ENCODE peak calls at places on chromosomes 12 and 14, in six cellular contexts. One of them, this sample, is unnamed.

GRCh38 chr14:50339178-50339804 is 27.2 kb downstream of the DMAC2L start:
- DNase-seq in non-pigmented ciliary epithelial cell: no peak
- DNase-seq in aorta: no peak
- DNase-seq in DMS 273 treated with DMSO at 0.1 percent for 48 hours: no peak
- DNase-seq in activated T-cell treated with anti-CD3 and anti-CD28 coated beads, Interleukin-2, amount 50 U/mL, for 1 hour: no peak
- DNase-seq in hypothalamus: no peak
- DNase-seq in this sample: no peak

GRCh38 chr12:48781750-48782456 is 7.0 kb downstream of the ADCY6 start:
- DNase-seq in non-pigmented ciliary epithelial cell: no peak
- DNase-seq in aorta: no peak
- DNase-seq in DMS 273 treated with DMSO at 0.1 percent for 48 hours: no peak
- DNase-seq in activated T-cell treated with anti-CD3 and anti-CD28 coated beads, Interleukin-2, amount 50 U/mL, for 1 hour: no peak
- DNase-seq in hypothalamus: no peak
- DNase-seq in this sample: no peak

GRCh38 chr12:132000286-132000872 is 50.6 kb downstream of the EP400 start:
- DNase-seq in non-pigmented ciliary epithelial cell: no peak
- DNase-seq in aorta: no peak
- DNase-seq in DMS 273 treated with DMSO at 0.1 percent for 48 hours: no peak
- DNase-seq in activated T-cell treated with anti-CD3 and anti-CD28 coated beads, Interleukin-2, amount 50 U/mL, for 1 hour: no peak
- DNase-seq in hypothalamus: no peak
- DNase-seq in this sample: no peak

GRCh38 chr12:13661005-13661887 is 320.2 kb downstream of the GRIN2B start:
- DNase-seq in non-pigmented ciliary epithelial cell: peak; percentile 11
- DNase-seq in aorta: peak; percentile 51
- DNase-seq in DMS 273 treated with DMSO at 0.1 percent for 48 hours: peak; percentile 1
- DNase-seq in activated T-cell treated with anti-CD3 and anti-CD28 coated beads, Interleukin-2, amount 50 U/mL, for 1 hour: no peak
- DNase-seq in hypothalamus: peak; percentile 9
- DNase-seq in this sample: peak; percentile 33

GRCh38 chr12:188910-189621 is 24.9 kb downstream of the SLC6A12 start:
- DNase-seq in non-pigmented ciliary epithelial cell: no peak
- DNase-seq in aorta: peak; percentile 61
- DNase-seq in DMS 273 treated with DMSO at 0.1 percent for 48 hours: no peak
- DNase-seq in activated T-cell treated with anti-CD3 and anti-CD28 coated beads, Interleukin-2, amount 50 U/mL, for 1 hour: peak; percentile 30
- DNase-seq in hypothalamus: peak; percentile 50
- DNase-seq in this sample: peak; percentile 86

GRCh38 chr12:117165342-117165741 is 24.9 kb downstream of the FBXO21 start:
- DNase-seq in non-pigmented ciliary epithelial cell: no peak
- DNase-seq in aorta: no peak
- DNase-seq in DMS 273 treated with DMSO at 0.1 percent for 48 hours: no peak
- DNase-seq in activated T-cell treated with anti-CD3 and anti-CD28 coated beads, Interleukin-2, amount 50 U/mL, for 1 hour: no peak
- DNase-seq in hypothalamus: no peak
- DNase-seq in this sample: no peak

GRCh38 chr14:95545769-95546168 is 10.9 kb downstream of the GLRX5 start:
- DNase-seq in non-pigmented ciliary epithelial cell: peak; percentile 84
- DNase-seq in aorta: no peak
- DNase-seq in DMS 273 treated with DMSO at 0.1 percent for 48 hours: no peak
- DNase-seq in activated T-cell treated with anti-CD3 and anti-CD28 coated beads, Interleukin-2, amount 50 U/mL, for 1 hour: no peak
- DNase-seq in hypothalamus: no peak
- DNase-seq in this sample: no peak

GRCh38 chr12:53952871-53953734 is 1.6 kb upstream of the HOXC12 start:
- DNase-seq in non-pigmented ciliary epithelial cell: no peak
- DNase-seq in aorta: no peak
- DNase-seq in DMS 273 treated with DMSO at 0.1 percent for 48 hours: no peak
- DNase-seq in activated T-cell treated with anti-CD3 and anti-CD28 coated beads, Interleukin-2, amount 50 U/mL, for 1 hour: no peak
- DNase-seq in hypothalamus: no peak
- DNase-seq in this sample: no peak

GRCh38 chr14:101473045-101473729 is 88.1 kb upstream of the DIO3 start:
- DNase-seq in non-pigmented ciliary epithelial cell: no peak
- DNase-seq in aorta: no peak
- DNase-seq in DMS 273 treated with DMSO at 0.1 percent for 48 hours: no peak
- DNase-seq in activated T-cell treated with anti-CD3 and anti-CD28 coated beads, Interleukin-2, amount 50 U/mL, for 1 hour: no peak
- DNase-seq in hypothalamus: no peak
- DNase-seq in this sample: no peak

GRCh38 chr12:49750027-49750977 is 8.9 kb downstream of the TMBIM6 start:
- DNase-seq in non-pigmented ciliary epithelial cell: no peak
- DNase-seq in aorta: no peak
- DNase-seq in DMS 273 treated with DMSO at 0.1 percent for 48 hours: no peak
- DNase-seq in activated T-cell treated with anti-CD3 and anti-CD28 coated beads, Interleukin-2, amount 50 U/mL, for 1 hour: no peak
- DNase-seq in hypothalamus: no peak
- DNase-seq in this sample: no peak

GRCh38 chr12:115403689-115404088 is 719.7 kb upstream of the TBX3 start:
- DNase-seq in non-pigmented ciliary epithelial cell: no peak
- DNase-seq in aorta: no peak
- DNase-seq in DMS 273 treated with DMSO at 0.1 percent for 48 hours: no peak
- DNase-seq in activated T-cell treated with anti-CD3 and anti-CD28 coated beads, Interleukin-2, amount 50 U/mL, for 1 hour: no peak
- DNase-seq in hypothalamus: no peak
- DNase-seq in this sample: no peak

GRCh38 chr12:115756271-115756670 is 521.2 kb downstream of the MED13L start:
- DNase-seq in non-pigmented ciliary epithelial cell: no peak
- DNase-seq in aorta: no peak
- DNase-seq in DMS 273 treated with DMSO at 0.1 percent for 48 hours: no peak
- DNase-seq in activated T-cell treated with anti-CD3 and anti-CD28 coated beads, Interleukin-2, amount 50 U/mL, for 1 hour: no peak
- DNase-seq in hypothalamus: no peak
- DNase-seq in this sample: no peak

GRCh38 chr12:29713729-29714128 is 70.0 kb downstream of the TMTC1 start:
- DNase-seq in non-pigmented ciliary epithelial cell: no peak
- DNase-seq in aorta: no peak
- DNase-seq in DMS 273 treated with DMSO at 0.1 percent for 48 hours: no peak
- DNase-seq in activated T-cell treated with anti-CD3 and anti-CD28 coated beads, Interleukin-2, amount 50 U/mL, for 1 hour: no peak
- DNase-seq in hypothalamus: no peak
- DNase-seq in this sample: no peak

GRCh38 chr12:52873832-52874572 is 25.2 kb upstream of the KRT78 start:
- DNase-seq in non-pigmented ciliary epithelial cell: peak; percentile 67
- DNase-seq in aorta: peak; percentile 94
- DNase-seq in DMS 273 treated with DMSO at 0.1 percent for 48 hours: peak; percentile 48
- DNase-seq in activated T-cell treated with anti-CD3 and anti-CD28 coated beads, Interleukin-2, amount 50 U/mL, for 1 hour: peak; percentile 67
- DNase-seq in hypothalamus: no peak
- DNase-seq in this sample: peak; percentile 87

GRCh38 chr12:132451172-132451835 is 38.6 kb upstream of the FBRSL1 start:
- DNase-seq in non-pigmented ciliary epithelial cell: no peak
- DNase-seq in aorta: no peak
- DNase-seq in DMS 273 treated with DMSO at 0.1 percent for 48 hours: no peak
- DNase-seq in activated T-cell treated with anti-CD3 and anti-CD28 coated beads, Interleukin-2, amount 50 U/mL, for 1 hour: no peak
- DNase-seq in hypothalamus: no peak
- DNase-seq in this sample: no peak

GRCh38 chr12:64147860-64148259 is 74.2 kb downstream of the KICS2 start:
- DNase-seq in non-pigmented ciliary epithelial cell: no peak
- DNase-seq in aorta: no peak
- DNase-seq in DMS 273 treated with DMSO at 0.1 percent for 48 hours: no peak
- DNase-seq in activated T-cell treated with anti-CD3 and anti-CD28 coated beads, Interleukin-2, amount 50 U/mL, for 1 hour: no peak
- DNase-seq in hypothalamus: no peak
- DNase-seq in this sample: no peak

GRCh38 chr12:94222351-94222750 is 74.0 kb downstream of the PLXNC1 start:
- DNase-seq in non-pigmented ciliary epithelial cell: no peak
- DNase-seq in aorta: no peak
- DNase-seq in DMS 273 treated with DMSO at 0.1 percent for 48 hours: no peak
- DNase-seq in activated T-cell treated with anti-CD3 and anti-CD28 coated beads, Interleukin-2, amount 50 U/mL, for 1 hour: no peak
- DNase-seq in hypothalamus: no peak
- DNase-seq in this sample: no peak

GRCh38 chr12:57816001-57816854 is 2.3 kb downstream of the AVIL start:
- DNase-seq in non-pigmented ciliary epithelial cell: no peak
- DNase-seq in aorta: no peak
- DNase-seq in DMS 273 treated with DMSO at 0.1 percent for 48 hours: no peak
- DNase-seq in activated T-cell treated with anti-CD3 and anti-CD28 coated beads, Interleukin-2, amount 50 U/mL, for 1 hour: no peak
- DNase-seq in hypothalamus: no peak
- DNase-seq in this sample: no peak

GRCh38 chr12:6688543-6688999 is 604 bp downstream of the ZNF384 start:
- DNase-seq in non-pigmented ciliary epithelial cell: no peak
- DNase-seq in aorta: no peak
- DNase-seq in DMS 273 treated with DMSO at 0.1 percent for 48 hours: no peak
- DNase-seq in activated T-cell treated with anti-CD3 and anti-CD28 coated beads, Interleukin-2, amount 50 U/mL, for 1 hour: no peak
- DNase-seq in hypothalamus: no peak
- DNase-seq in this sample: no peak

GRCh38 chr14:37122919-37123639 is 49.3 kb downstream of the SLC25A21 start:
- DNase-seq in non-pigmented ciliary epithelial cell: no peak
- DNase-seq in aorta: no peak
- DNase-seq in DMS 273 treated with DMSO at 0.1 percent for 48 hours: no peak
- DNase-seq in activated T-cell treated with anti-CD3 and anti-CD28 coated beads, Interleukin-2, amount 50 U/mL, for 1 hour: no peak
- DNase-seq in hypothalamus: no peak
- DNase-seq in this sample: no peak

GRCh38 chr14:67270354-67270753 is 29.1 kb downstream of the PALS1 start:
- DNase-seq in non-pigmented ciliary epithelial cell: no peak
- DNase-seq in aorta: no peak
- DNase-seq in DMS 273 treated with DMSO at 0.1 percent for 48 hours: no peak
- DNase-seq in activated T-cell treated with anti-CD3 and anti-CD28 coated beads, Interleukin-2, amount 50 U/mL, for 1 hour: no peak
- DNase-seq in hypothalamus: no peak
- DNase-seq in this sample: no peak

This sample was measured in pancreas.